ENCODE peak calls at places on chromosomes 7 and 10, in nine cellular contexts. X is GM18507, D is RCC 7860, R is right cardiac atrium, O is NCI-H2029 treated with DMSO at 0.1 percent for 48 hours, M is GM20000, K is EH, Y is skeletal muscle cell, E is Calu3. G is an unnamed sample.

GRCh38 chr7:134886353-134887057 is 99.8 kb upstream of the AGBL3 start:
- DNase-seq in R (peak), O (no peak), M (no peak), K (peak), X (no peak), D (peak), E (no peak), Y (no peak), G (no peak)

GRCh38 chr10:31083765-31084184 is 52.1 kb upstream of the ZNF438 start:
- DNase-seq in E (peak), D (peak), O (peak), X (no peak), K (peak), M (peak), R (peak), Y (no peak), G (peak)

GRCh38 chr7:98927125-98927524 is 48.8 kb downstream of the TRRAP start:
- DNase-seq in M (no peak), D (no peak), E (no peak), K (no peak), R (no peak), O (no peak), Y (no peak), X (no peak), G (no peak)

GRCh38 chr7:112635742-112636141 is 154.5 kb downstream of the TMEM168 start:
- DNase-seq in K (no peak), E (no peak), X (no peak), M (no peak), D (no peak), Y (no peak), R (no peak), O (no peak), G (no peak)

GRCh38 chr7:154748387-154748786 is 254.5 kb downstream of the PAXIP1 start:
- DNase-seq in M (no peak), R (no peak), X (no peak), O (no peak), E (no peak), K (no peak), D (no peak), Y (no peak), G (no peak)

GRCh38 chr7:29479606-29480200 is 83.9 kb upstream of the PRR15 start:
- DNase-seq in R (peak), X (no peak), O (no peak), M (no peak), K (no peak), Y (no peak), E (no peak), D (no peak), G (no peak)

GRCh38 chr10:788796-789748 is 99.6 kb upstream of the DIP2C start:
- DNase-seq in X (no peak), E (no peak), R (peak), O (no peak), Y (no peak), M (peak), K (peak), D (peak), G (peak)

GRCh38 chr7:23343806-23344500 is 44.8 kb downstream of the MALSU1 start:
- DNase-seq in O (no peak), D (no peak), M (no peak), K (peak), Y (no peak), R (no peak), X (no peak), E (no peak), G (no peak)

GRCh38 chr10:101818958-101819633 is 852 bp upstream of the OGA start:
- DNase-seq in X (no peak), M (peak), R (no peak), D (no peak), E (peak), Y (no peak), O (no peak), K (no peak), G (no peak)

GRCh38 chr10:24951201-24952145 is 933 bp downstream of the PRTFDC1 start:
- DNase-seq in R (peak), X (no peak), M (no peak), Y (no peak), O (no peak), D (no peak), E (peak), K (peak), G (peak)

GRCh38 chr10:102184606-102185005 is 32.4 kb downstream of the NOLC1 start:
- DNase-seq in M (no peak), O (no peak), K (no peak), Y (no peak), R (no peak), X (no peak), E (no peak), D (no peak), G (no peak)

GRCh38 chr10:26721561-26721960 is 24.1 kb downstream of the PDSS1 start:
- DNase-seq in O (no peak), M (no peak), Y (no peak), X (no peak), E (no peak), R (no peak), K (no peak), D (no peak), G (no peak)

GRCh38 chr10:130751106-130751840 is 560.2 kb downstream of the TCERG1L start:
- DNase-seq in E (no peak), X (no peak), O (no peak), D (no peak), M (no peak), R (no peak), K (no peak), Y (no peak), G (no peak)

GRCh38 chr7:55365103-55365679 is at the start of gene LANCL2:
- DNase-seq in K (peak), O (peak), X (no peak), R (no peak), D (no peak), Y (no peak), M (peak), E (no peak), G (peak)

GRCh38 chr10:613217-613616 is 76.3 kb downstream of the DIP2C start:
- DNase-seq in X (no peak), E (peak), R (no peak), Y (no peak), D (no peak), M (no peak), O (peak), K (no peak), G (peak)

GRCh38 chr10:33878238-33878637 is 543.8 kb upstream of the NRP1 start:
- DNase-seq in Y (peak), K (no peak), D (no peak), E (no peak), M (no peak), R (no peak), O (no peak), X (no peak), G (no peak)

GRCh38 chr7:107236857-107237256 is 68.1 kb downstream of the HBP1 start:
- DNase-seq in X (no peak), Y (no peak), E (no peak), O (no peak), D (no peak), M (no peak), K (peak), R (no peak), G (no peak)

GRCh38 chr7:803243-803635 is 29.0 kb upstream of the SUN1 start:
- DNase-seq in K (no peak), E (no peak), D (no peak), Y (no peak), R (no peak), O (no peak), M (no peak), X (no peak), G (no peak)

GRCh38 chr7:158362912-158363905 is 224.4 kb downstream of the PTPRN2 start:
- DNase-seq in K (no peak), M (no peak), E (no peak), D (no peak), Y (no peak), O (no peak), R (no peak), X (no peak), G (no peak)

GRCh38 chr10:124087672-124088634 is 5.4 kb downstream of the CHST15 start:
- DNase-seq in X (no peak), R (no peak), K (no peak), D (peak), Y (no peak), M (no peak), O (peak), E (peak), G (peak)

GRCh38 chr10:122021828-122022227 is 32.9 kb downstream of the TACC2 start:
- DNase-seq in M (no peak), O (no peak), X (no peak), Y (no peak), D (no peak), E (no peak), R (no peak), K (no peak), G (no peak)

GRCh38 chr10:24680647-24681475 is 42.8 kb downstream of the ARHGAP21 start:
- DNase-seq in X (no peak), R (no peak), M (no peak), Y (no peak), E (no peak), K (peak), D (no peak), O (no peak), G (peak)